ENCODE peak calls at places on chromosomes 13 and 19, in ten cellular contexts. D is thyroid gland, B is HCT116, A is PC-3, S is colonic mucosa, W is aorta, Y is OCI-LY7, N is GM23248, P is ovary, V is pancreas. C is an unnamed sample. For H3K36me3, the result is how much of the 10 kb centered on the place peaks cover.

GRCh38 chr13:73782781-73783180 is 351.4 kb downstream of the KLF12 start:
- DNase-seq in Y (no peak), P (no peak), A (no peak), W (no peak), D (no peak), V (no peak), N (no peak), S (no peak), B (no peak), C (no peak)

GRCh38 chr19:41377977-41378707 is 1.8 kb downstream of the TMEM91 start:
- DNase-seq in B (no peak), Y (peak), V (no peak), S (no peak), A (no peak), N (no peak), D (no peak), P (no peak), W (no peak), C (no peak)

GRCh38 chr13:33228645-33229445 is 56.7 kb downstream of the STARD13 start:
- DNase-seq in Y (peak), B (peak), D (peak), N (peak), S (peak), V (no peak), A (peak), P (no peak), W (no peak), C (peak)

GRCh38 chr13:33172400-33172799 is 113.2 kb downstream of the STARD13 start:
- DNase-seq in B (no peak), Y (no peak), W (no peak), D (peak), V (no peak), A (no peak), P (no peak), N (no peak), S (no peak), C (peak)

GRCh38 chr19:36060430-36060829 is 5.7 kb downstream of the WDR62 start:
- DNase-seq in B (no peak), A (peak), Y (peak), P (no peak), N (peak), S (no peak), V (no peak), D (no peak), W (no peak), C (peak)

GRCh38 chr13:98792784-98793183 is 40.3 kb upstream of the SLC15A1 start:
- DNase-seq in A (no peak), Y (no peak), B (no peak), P (no peak), N (no peak), V (no peak), S (no peak), D (no peak), W (no peak), C (no peak)

GRCh38 chr19:18419699-18420460 is 682 bp downstream of the SSBP4 start:
- DNase-seq in D (peak), B (no peak), A (peak), Y (peak), P (peak), V (peak), S (peak), N (peak), W (peak), C (no peak)

GRCh38 chr13:35086667-35087066 is 144.6 kb downstream of the NBEA start:
- DNase-seq in S (no peak), V (no peak), Y (no peak), N (peak), D (no peak), A (peak), W (no peak), B (peak), P (no peak), C (peak)

GRCh38 chr19:4272894-4273293 is 6.2 kb upstream of the SHD start:
- DNase-seq in Y (no peak), N (no peak), V (no peak), D (no peak), A (no peak), P (no peak), W (no peak), B (no peak), S (no peak), C (no peak)

GRCh38 chr19:35801828-35802227 is 10.8 kb downstream of the PRODH2 start:
- DNase-seq in W (no peak), V (no peak), Y (no peak), S (no peak), N (no peak), D (no peak), P (no peak), B (no peak), A (no peak), C (no peak)

GRCh38 chr13:110635405-110636002 is 20.2 kb downstream of the NAXD start:
- DNase-seq in D (no peak), Y (no peak), N (no peak), W (no peak), S (no peak), V (no peak), A (no peak), B (no peak), P (no peak), C (no peak)

GRCh38 chr13:96581741-96582140 is 412.5 kb downstream of the OXGR1 start:
- DNase-seq in D (no peak), A (no peak), B (no peak), Y (no peak), N (no peak), P (no peak), V (no peak), W (no peak), S (no peak), C (peak)

GRCh38 chr13:25733696-25734435 is 317.9 kb downstream of the SHISA2 start:
- DNase-seq in S (no peak), W (no peak), Y (no peak), B (no peak), N (no peak), D (no peak), V (no peak), A (no peak), P (no peak), C (no peak)

GRCh38 chr13:38687246-38688229 is 661 bp downstream of the FREM2 start:
- DNase-seq in B (no peak), N (peak), V (peak), P (peak), D (peak), S (no peak), W (no peak), A (no peak), Y (no peak), C (no peak)

GRCh38 chr19:40398417-40399056 is 8.6 kb upstream of the HIPK4 start:
- DNase-seq in Y (peak), B (no peak), S (peak), D (peak), N (peak), A (no peak), W (no peak), P (peak), V (no peak), C (peak)

GRCh38 chr13:104854698-104855097 is 1680.8 kb downstream of the EFNB2 start:
- DNase-seq in N (no peak), W (no peak), A (no peak), S (no peak), B (no peak), P (no peak), V (no peak), Y (no peak), D (no peak), C (no peak)

GRCh38 chr19:18617562-18617961 is 4.9 kb downstream of the TMEM59L start:
- DNase-seq in W (no peak), Y (no peak), A (no peak), D (no peak), N (no peak), B (no peak), S (no peak), P (no peak), V (no peak), C (no peak)

GRCh38 chr13:44814836-44815235 is 174.4 kb downstream of the NUFIP1 start:
- DNase-seq in B (no peak), W (no peak), D (no peak), Y (no peak), N (peak), P (no peak), A (no peak), V (no peak), S (no peak), C (peak)

GRCh38 chr13:42804244-42804868 is 23.0 kb downstream of the FAM216B start:
- DNase-seq in B (no peak), A (no peak), S (no peak), V (no peak), D (no peak), W (no peak), Y (no peak), P (no peak), N (no peak), C (no peak)

GRCh38 chr19:43380771-43381386 is 27.4 kb downstream of the CD177 start:
- DNase-seq in W (no peak), P (no peak), A (no peak), N (no peak), V (no peak), Y (no peak), B (no peak), S (peak), D (no peak), C (peak)

GRCh38 chr13:24071423-24072075 is 89.0 kb upstream of the SPATA13 start:
- DNase-seq in W (no peak), S (no peak), N (peak), Y (no peak), A (peak), V (no peak), P (no peak), D (no peak), B (no peak), C (peak)

GRCh38 chr13:78820541-78820940 is 161.6 kb upstream of the OBI1 start:
- DNase-seq in B (no peak), A (no peak), S (no peak), D (no peak), V (no peak), N (no peak), Y (no peak), W (no peak), P (no peak), C (no peak)

GRCh38 chr13:24050796-24051715 is 109.5 kb upstream of the SPATA13 start:
- DNase-seq in A (peak), D (peak), S (no peak), W (no peak), P (no peak), V (no peak), Y (no peak), N (no peak), B (no peak), C (peak)

GRCh38 chr13:98475521-98475920 is 101.4 kb downstream of the STK24 start:
- DNase-seq in V (no peak), P (no peak), N (no peak), A (no peak), B (no peak), D (no peak), W (peak), S (no peak), Y (no peak), C (no peak)

GRCh38 chr19:30381366-30381765 is 9.2 kb downstream of the ZNF536 start:
- DNase-seq in A (no peak), W (no peak), P (no peak), D (no peak), S (no peak), N (no peak), B (no peak), Y (no peak), V (no peak), C (no peak)

GRCh38 chr19:31349160-31349881 is at the start of gene TSHZ3:
- DNase-seq in V (peak), D (peak), S (peak), A (peak), W (peak), Y (no peak), B (no peak), P (peak), N (peak), C (peak)

GRCh38 chr13:19181621-19182485 is at the start of gene TUBA3C:
- DNase-seq in W (no peak), A (no peak), P (no peak), S (peak), D (no peak), B (no peak), N (no peak), Y (no peak), V (no peak), C (no peak)

GRCh38 chr13:43763143-43763759 is 23.5 kb downstream of the ENOX1 start:
- DNase-seq in N (no peak), B (no peak), V (no peak), A (no peak), S (no peak), D (no peak), P (no peak), Y (no peak), W (no peak), C (no peak)

GRCh38 chr13:43080199-43080598 is 56.8 kb downstream of the DNAJC15 start:
- DNase-seq in Y (no peak), W (no peak), A (no peak), P (no peak), V (no peak), B (no peak), N (no peak), D (no peak), S (no peak), C (no peak)

GRCh38 chr13:32147193-32147592 is 115.6 kb downstream of the FRY start:
- DNase-seq in N (no peak), P (no peak), W (no peak), Y (no peak), V (no peak), A (no peak), B (no peak), D (no peak), S (no peak), C (no peak)

GRCh38 chr19:40322951-40323615 is 25.1 kb downstream of the C19orf47 start:
- DNase-seq in P (no peak), S (no peak), D (no peak), V (peak), B (no peak), W (no peak), A (no peak), Y (no peak), N (no peak), C (no peak)

GRCh38 chr13:31101511-31102170 is 60.1 kb downstream of the HSPH1 start:
- DNase-seq in S (no peak), D (no peak), Y (no peak), A (no peak), B (no peak), V (no peak), N (peak), P (no peak), W (no peak), C (no peak)

GRCh38 chr13:24270639-24271131 is 38.7 kb upstream of the C1QTNF9 start:
- DNase-seq in Y (no peak), B (no peak), S (peak), A (no peak), W (peak), N (peak), D (peak), V (peak), P (peak), C (peak)

DNA sequence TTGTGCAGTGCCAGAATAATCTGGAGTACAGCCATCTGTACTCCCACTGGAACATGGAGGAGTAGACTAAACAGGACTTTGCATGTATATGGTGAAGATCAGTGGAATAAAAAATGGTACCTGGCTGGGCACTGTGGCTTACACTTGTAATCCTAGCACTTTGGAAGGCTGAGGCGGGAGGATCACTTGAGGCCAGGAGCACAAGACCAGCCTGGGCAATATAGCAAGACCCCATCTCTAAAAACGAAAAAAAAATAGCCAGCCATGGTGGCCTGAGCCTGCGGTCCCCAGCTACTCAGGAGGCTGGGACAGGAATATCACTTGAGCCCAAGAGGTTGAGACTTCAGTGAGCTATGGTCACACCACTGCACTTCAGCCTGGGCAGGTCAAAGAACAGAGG is 20.0 kb downstream of the UBA2 start:
- DNase-seq in N (no peak), W (no peak), B (no peak), V (no peak), A (no peak), P (no peak), Y (no peak), D (no peak), S (no peak), C (no peak)
- H3K36me3 ChIP-seq in N (half or more), W (under half), B (half or more), V (half or more), A (under half), P (under half), Y (half or more), D (half or more), S (under half), C (under half)

GRCh38 chr19:55244004-55244680 is 14.7 kb downstream of the PPP6R1 start:
- DNase-seq in A (no peak), D (no peak), N (no peak), P (no peak), B (no peak), W (no peak), Y (no peak), V (no peak), S (no peak), C (no peak)
- H3K36me3 ChIP-seq in A (half or more), D (half or more), N (under half), P (under half), B (under half), W (under half), Y (half or more), V (half or more), S (under half), C (half or more)

GRCh38 chr19:44731081-44731480 is 17.4 kb upstream of the BCL3 start:
- DNase-seq in S (peak), A (no peak), W (no peak), D (no peak), V (no peak), B (no peak), P (no peak), Y (no peak), N (no peak), C (no peak)

GRCh38 chr19:44726465-44726864 is 22.0 kb upstream of the BCL3 start:
- DNase-seq in S (peak), W (no peak), B (no peak), A (no peak), N (no peak), V (no peak), D (no peak), Y (no peak), P (no peak), C (no peak)

GRCh38 chr19:44729516-44730033 is 18.9 kb upstream of the BCL3 start:
- DNase-seq in Y (no peak), S (no peak), V (no peak), P (no peak), W (no peak), D (peak), A (no peak), B (no peak), N (no peak), C (no peak)

GRCh38 chr19:44725684-44726083 is 22.8 kb upstream of the BCL3 start:
- DNase-seq in V (no peak), N (no peak), S (peak), Y (no peak), A (no peak), W (no peak), D (no peak), P (no peak), B (no peak), C (no peak)

DNA sequence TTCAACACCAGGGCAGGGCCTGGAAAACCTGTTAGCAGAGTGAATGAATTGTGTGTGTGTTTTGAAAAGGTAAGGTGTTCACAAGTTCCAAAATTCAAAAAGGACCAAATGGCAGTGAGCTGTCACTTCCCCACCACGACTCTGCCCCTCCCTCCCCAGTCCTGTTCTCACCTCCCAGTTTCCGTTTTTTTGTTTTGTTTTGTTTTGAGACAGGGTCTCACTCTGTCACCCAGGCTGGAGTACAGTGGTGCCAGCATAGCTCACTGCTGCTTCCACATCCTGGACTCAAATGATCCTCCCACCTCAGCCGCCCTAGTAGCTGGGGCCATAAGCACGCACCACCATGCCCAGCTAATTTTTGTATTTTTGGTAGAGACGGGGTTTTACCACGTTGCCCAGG is 20.3 kb upstream of the BCL3 start:
- DNase-seq in P (no peak), N (no peak), D (no peak), A (no peak), S (no peak), V (no peak), B (no peak), Y (no peak), W (no peak), C (no peak)
- H3K36me3 ChIP-seq in P (under half), N (under half), D (under half), A (under half), S (under half), V (under half), B (under half), Y (under half), W (under half), C (under half)

GRCh38 chr19:16417660-16418596 is 53.8 kb downstream of the EPS15L1 start:
- DNase-seq in S (peak), D (peak), V (peak), N (peak), Y (peak), B (peak), W (peak), A (peak), P (peak), C (peak)

GRCh38 chr19:16420781-16421386 is 50.9 kb downstream of the EPS15L1 start:
- DNase-seq in N (no peak), B (no peak), W (no peak), A (no peak), Y (no peak), P (no peak), V (no peak), D (no peak), S (no peak), C (no peak)

GRCh38 chr19:16421982-16422381 is 49.8 kb downstream of the EPS15L1 start:
- DNase-seq in W (no peak), Y (no peak), N (no peak), V (no peak), P (no peak), B (no peak), S (no peak), D (no peak), A (no peak), C (no peak)

GRCh38 chr19:16418597-16418962 is 53.2 kb downstream of the EPS15L1 start:
- DNase-seq in W (no peak), B (no peak), Y (no peak), D (no peak), P (no peak), N (no peak), S (no peak), A (no peak), V (no peak), C (no peak)

DNA sequence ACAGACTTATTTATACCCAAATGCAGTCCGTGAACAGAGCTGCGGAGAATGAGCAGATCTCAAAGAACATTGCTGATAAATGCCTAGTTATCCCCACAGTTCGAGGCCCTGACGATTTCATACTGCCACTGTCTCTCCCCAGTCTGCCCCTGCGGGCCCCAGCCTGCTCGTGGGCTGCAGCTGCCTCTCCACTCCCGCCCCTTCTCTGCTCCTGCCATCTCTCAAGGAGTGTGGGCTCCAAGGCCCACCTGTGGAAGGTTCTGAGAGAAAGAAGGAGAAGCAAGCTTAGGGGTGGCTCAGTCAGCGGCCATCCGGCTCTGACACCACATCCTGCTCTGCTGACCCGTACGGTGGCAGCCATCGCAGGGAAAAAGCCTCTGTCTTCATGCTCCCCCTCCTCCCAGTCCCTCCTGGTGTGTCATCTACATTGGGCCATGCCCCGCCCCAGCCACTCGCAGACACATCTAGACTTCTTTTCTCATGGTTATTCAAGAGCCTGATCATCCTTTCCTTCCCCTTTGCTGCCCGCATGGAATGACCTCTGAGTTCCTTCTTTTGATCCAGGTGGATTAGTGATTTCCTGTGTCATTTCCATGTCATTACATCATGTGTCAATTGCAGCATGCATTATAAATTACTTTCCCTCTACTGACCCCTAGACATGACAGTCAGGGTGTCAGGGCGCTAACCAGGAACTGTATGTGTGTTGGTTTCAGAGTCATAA is 51.9 kb downstream of the EPS15L1 start:
- DNase-seq in Y (no peak), P (no peak), S (no peak), W (no peak), N (no peak), B (no peak), A (no peak), D (no peak), V (no peak), C (no peak)
- H3K36me3 ChIP-seq in Y (half or more), P (under half), S (under half), W (under half), N (under half), B (under half), A (under half), D (under half), V (under half), C (under half)

GRCh38 chr13:94609196-94609595 is 7.5 kb downstream of the GPR180 start:
- DNase-seq in W (no peak), D (no peak), S (no peak), Y (no peak), B (no peak), A (no peak), P (no peak), N (no peak), V (no peak), C (no peak)

GRCh38 chr13:94607056-94607455 is 5.4 kb downstream of the GPR180 start:
- DNase-seq in Y (no peak), D (no peak), S (no peak), W (no peak), B (no peak), A (no peak), P (no peak), V (no peak), N (no peak), C (no peak)

GRCh38 chr13:94610475-94610874 is 8.8 kb downstream of the GPR180 start:
- DNase-seq in V (no peak), S (no peak), Y (no peak), P (no peak), W (no peak), B (no peak), N (no peak), A (no peak), D (no peak), C (no peak)

GRCh38 chr13:94608586-94608985 is 6.9 kb downstream of the GPR180 start:
- DNase-seq in P (no peak), V (no peak), Y (no peak), A (no peak), S (no peak), D (no peak), W (no peak), B (no peak), N (no peak), C (no peak)

GRCh38 chr13:94607939-94608338 is 6.3 kb downstream of the GPR180 start:
- DNase-seq in S (no peak), V (no peak), D (no peak), N (no peak), W (no peak), Y (no peak), A (no peak), P (no peak), B (no peak), C (no peak)
- H3K36me3 ChIP-seq in S (under half), V (under half), D (under half), N (under half), W (under half), Y (half or more), A (under half), P (under half), B (under half), C (under half)